ENCODE peak calls at places on chromosomes 2 and 18, in four cellular contexts. X, W, F and G are unnamed samples.

GRCh38 chr2:117979911-117980341 is 33.9 kb downstream of the CCDC93 start:
- DNase-seq in W (no peak), X (no peak), F (no peak), G (no peak)

GRCh38 chr2:191854385-191855372 is 7.8 kb upstream of the CAVIN2 start:
- DNase-seq in X (no peak), W (no peak), F (no peak), G (no peak)

GRCh38 chr2:73053316-73054114 is 18.0 kb downstream of the SFXN5 start:
- DNase-seq in W (no peak), X (no peak), F (no peak), G (no peak)

GRCh38 chr2:219045937-219046550 is 4.7 kb upstream of the CFAP65 start:
- DNase-seq in F (no peak), W (no peak), X (no peak), G (no peak)

GRCh38 chr2:227503433-227504406 is 31.8 kb downstream of the AGFG1 start:
- DNase-seq in F (peak; percentile 60), W (no peak), X (no peak), G (no peak)

GRCh38 chr18:79245517-79246001 is 150.2 kb upstream of the NFATC1 start:
- DNase-seq in F (peak; percentile 46), W (no peak), X (no peak), G (no peak)

GRCh38 chr2:100321881-100322820 is at the start of gene LONRF2:
- DNase-seq in F (no peak), X (no peak), W (peak; percentile 58), G (peak; percentile 30)

GRCh38 chr2:212001280-212001679 is 537.3 kb downstream of the ERBB4 start:
- DNase-seq in X (no peak), W (no peak), F (no peak), G (no peak)

GRCh38 chr2:2464095-2464494 is 133.0 kb upstream of the MYT1L start:
- DNase-seq in W (no peak), F (no peak), X (peak; percentile 71), G (no peak)

GRCh38 chr2:69017080-69017479 is 4.1 kb downstream of the ANTXR1 start:
- DNase-seq in W (no peak), F (no peak), X (peak; percentile 39), G (no peak)

GRCh38 chr2:239396881-239397681 is 3.7 kb downstream of the HDAC4 start:
- DNase-seq in X (peak; percentile 95), W (peak; percentile 57), F (peak; percentile 34), G (peak; percentile 94)

GRCh38 chr2:234320098-234320497 is 176.8 kb downstream of the ARL4C start:
- DNase-seq in W (no peak), X (no peak), F (no peak), G (no peak)

GRCh38 chr2:241223211-241224067 is 35.0 kb downstream of the ANO7 start:
- DNase-seq in F (no peak), W (no peak), X (no peak), G (no peak)

GRCh38 chr18:11902522-11903292 is 5.4 kb downstream of the MPPE1 start:
- DNase-seq in F (no peak), W (no peak), X (no peak), G (no peak)

GRCh38 chr2:10658914-10659257 is 30.9 kb downstream of the NOL10 start:
- DNase-seq in W (no peak), F (no peak), X (no peak), G (no peak)
- H3K36me3 ChIP-seq in W (peaks cover 5% of the 10 kb centered on the region), F (no peaks in the 10 kb centered on the region), X (peaks cover 36% of the 10 kb centered on the region), G (no peaks in the 10 kb centered on the region)

GRCh38 chr2:177582000-177582399 is 189.4 kb downstream of the AGPS start:
- DNase-seq in X (no peak), F (no peak), W (no peak), G (no peak)
- H3K4me1 ChIP-seq in X (peaks cover 40% of the 10 kb centered on the region), F (peaks cover 7% of the 10 kb centered on the region), W (no peaks in the 10 kb centered on the region), G (no peaks in the 10 kb centered on the region)

GRCh38 chr18:36157441-36157840 is 27.7 kb downstream of the ELP2 start:
- DNase-seq in F (no peak), X (no peak), W (no peak), G (no peak)

GRCh38 chr18:36153203-36153602 is 23.5 kb downstream of the ELP2 start:
- DNase-seq in X (no peak), F (no peak), W (no peak), G (no peak)

GRCh38 chr18:36152781-36153180 is 23.1 kb downstream of the ELP2 start:
- DNase-seq in F (no peak), X (no peak), W (no peak), G (no peak)

GRCh38 chr18:36155960-36156757 is 26.5 kb downstream of the ELP2 start:
- DNase-seq in W (no peak), X (no peak), F (no peak), G (no peak)

DNA sequence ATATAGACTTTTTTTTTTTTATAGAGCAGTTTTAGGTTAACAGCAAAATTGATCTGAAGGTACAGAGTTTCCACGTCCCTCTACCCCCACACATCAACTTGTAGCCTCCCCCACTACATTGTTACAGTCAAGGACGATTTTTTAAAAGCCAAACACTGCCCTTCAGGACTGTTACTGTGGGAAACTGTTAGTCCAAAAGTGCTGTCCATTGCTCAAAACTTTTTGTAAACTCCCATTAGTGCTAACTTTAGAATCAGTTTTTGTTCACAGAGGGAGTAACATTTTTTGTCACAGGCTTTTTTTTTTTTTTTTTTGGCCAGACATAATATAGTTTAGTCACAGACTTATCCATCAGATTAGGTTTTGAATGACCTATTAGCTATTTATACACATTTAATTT is 24.1 kb downstream of the ELP2 start:
- DNase-seq in F (no peak), X (no peak), W (no peak), G (no peak)
- H3K36me3 ChIP-seq in F (no peaks in the 10 kb centered on the region), X (peaks cover 26% of the 10 kb centered on the region), W (peaks cover 17% of the 10 kb centered on the region), G (no peaks in the 10 kb centered on the region)

DNA sequence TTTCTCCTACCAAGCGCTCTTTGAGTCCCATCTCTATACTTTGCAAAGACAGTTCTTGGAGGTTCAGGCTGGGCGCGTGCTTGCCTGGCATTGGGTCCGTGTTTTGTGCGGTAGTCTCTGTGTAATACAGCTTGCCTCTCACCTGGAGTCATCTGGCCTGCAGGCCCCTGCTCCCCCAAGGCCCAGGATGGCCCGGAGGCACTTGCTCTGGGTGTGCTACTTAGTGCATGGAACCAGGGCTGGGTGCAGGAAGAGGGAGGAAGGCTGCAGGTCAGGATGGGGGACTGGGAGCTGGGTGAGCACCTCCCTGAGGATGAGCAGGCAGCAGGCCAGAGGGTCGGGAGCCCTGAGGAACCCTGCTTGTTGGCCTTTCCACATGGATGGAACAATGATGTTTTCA is 220.9 kb downstream of the LDLRAD4 start:
- DNase-seq in W (no peak), X (peak; percentile 37), F (no peak), G (no peak)
- H3K4me1 ChIP-seq in W (no peaks in the 10 kb centered on the region), X (no peaks in the 10 kb centered on the region), F (no peaks in the 10 kb centered on the region), G (no peaks in the 10 kb centered on the region)

GRCh38 chr2:60775048-60775639 is 19.1 kb downstream of the PAPOLG start:
- DNase-seq in W (no peak), F (no peak), X (no peak), G (no peak)

GRCh38 chr2:60779426-60779825 is 23.4 kb downstream of the PAPOLG start:
- DNase-seq in X (no peak), F (no peak), W (no peak), G (no peak)

GRCh38 chr2:60780741-60781140 is 24.7 kb downstream of the PAPOLG start:
- DNase-seq in X (no peak), F (no peak), W (no peak), G (no peak)

GRCh38 chr2:60778352-60778751 is 22.3 kb downstream of the PAPOLG start:
- DNase-seq in W (no peak), F (no peak), X (no peak), G (no peak)
- H3K36me3 ChIP-seq in W (no peaks in the 10 kb centered on the region), F (no peaks in the 10 kb centered on the region), X (peaks cover 71% of the 10 kb centered on the region), G (no peaks in the 10 kb centered on the region)